ENCODE peak calls at places on chromosomes 1 and 21, in seven cellular contexts. M is HFFc6, H is heart left ventricle, U is neural progenitor cell, V is tibial artery, E is AG04449, Y is heart right ventricle. C is an unnamed sample.

GRCh38 chr1:50422946-50423669 is at the start of gene DMRTA2:
- DNase-seq in M (no peak), H (peak), U (peak), V (no peak), E (no peak), Y (no peak), C (no peak)

GRCh38 chr1:91166106-91166712 is 144.4 kb upstream of the ZNF644 start:
- DNase-seq in M (peak), H (no peak), U (peak), V (no peak), E (no peak), Y (peak), C (peak)

GRCh38 chr1:9466780-9467755 is 72.2 kb upstream of the SLC25A33 start:
- DNase-seq in M (no peak), H (no peak), U (no peak), V (no peak), E (no peak), Y (no peak), C (no peak)

GRCh38 chr1:945910-946565 is 13.0 kb downstream of the NOC2L start:
- DNase-seq in M (no peak), H (no peak), U (no peak), V (no peak), E (no peak), Y (no peak), C (no peak)

GRCh38 chr1:155052412-155053400 is 1.6 kb downstream of the ADAM15 start:
- DNase-seq in M (no peak), H (peak), U (peak), V (no peak), E (no peak), Y (peak), C (peak)

GRCh38 chr1:96409087-96409486 is 312.5 kb upstream of the PTBP2 start:
- DNase-seq in M (no peak), H (no peak), U (no peak), V (no peak), E (no peak), Y (peak), C (no peak)

GRCh38 chr1:64829411-64830033 is 84.6 kb downstream of the RAVER2 start:
- DNase-seq in M (no peak), H (no peak), U (peak), V (no peak), E (no peak), Y (no peak), C (no peak)

GRCh38 chr1:4581807-4582206 is 72.6 kb upstream of the AJAP1 start:
- DNase-seq in M (no peak), H (no peak), U (no peak), V (peak), E (no peak), Y (no peak), C (no peak)

GRCh38 chr1:4489486-4489885 is 164.9 kb upstream of the AJAP1 start:
- DNase-seq in M (no peak), H (no peak), U (no peak), V (no peak), E (no peak), Y (no peak), C (no peak)

GRCh38 chr1:215710340-215710971 is 143.4 kb downstream of the KCTD3 start:
- DNase-seq in M (peak), H (no peak), U (peak), V (no peak), E (no peak), Y (no peak), C (peak)

GRCh38 chr1:155069551-155070391 is 6.2 kb downstream of the EFNA4 start:
- DNase-seq in M (no peak), H (no peak), U (peak), V (no peak), E (no peak), Y (no peak), C (no peak)

GRCh38 chr1:86640161-86640560 is 64.2 kb upstream of the SH3GLB1 start:
- DNase-seq in M (no peak), H (no peak), U (no peak), V (no peak), E (no peak), Y (no peak), C (no peak)

GRCh38 chr1:143698016-143698415 is 273.8 kb downstream of the FAM72C start:
- DNase-seq in M (no peak), H (no peak), U (no peak), V (no peak), E (no peak), Y (peak), C (peak)

GRCh38 chr1:211356723-211357418 is 30.2 kb downstream of the TRAF5 start:
- DNase-seq in M (peak), H (no peak), U (no peak), V (no peak), E (no peak), Y (no peak), C (no peak)

GRCh38 chr1:247552231-247552630 is 3.3 kb downstream of the GCSAML start:
- DNase-seq in M (no peak), H (no peak), U (no peak), V (no peak), E (no peak), Y (no peak), C (no peak)

GRCh38 chr1:96845464-96845863 is 123.9 kb downstream of the PTBP2 start:
- DNase-seq in M (no peak), H (no peak), U (peak), V (no peak), E (no peak), Y (no peak), C (peak)

GRCh38 chr1:91846007-91846620 is 39.8 kb downstream of the TGFBR3 start:
- DNase-seq in M (peak), H (no peak), U (peak), V (no peak), E (no peak), Y (peak), C (no peak)

GRCh38 chr1:17919525-17920439 is 164.6 kb downstream of the ACTL8 start:
- DNase-seq in M (peak), H (no peak), U (peak), V (peak), E (no peak), Y (no peak), C (peak)

GRCh38 chr1:239125027-239125426 is 261.3 kb upstream of the CHRM3 start:
- DNase-seq in M (peak), H (no peak), U (no peak), V (no peak), E (no peak), Y (no peak), C (no peak)

GRCh38 chr1:27143408-27143807 is 11.5 kb downstream of the SLC9A1 start:
- DNase-seq in M (no peak), H (no peak), U (no peak), V (no peak), E (no peak), Y (no peak), C (no peak)

GRCh38 chr1:224333309-224333926 is 3.4 kb upstream of the NVL start:
- DNase-seq in M (peak), H (no peak), U (peak), V (no peak), E (no peak), Y (peak), C (peak)

GRCh38 chr1:15382601-15383518 is 26.8 kb upstream of the EFHD2 start:
- DNase-seq in M (no peak), H (no peak), U (no peak), V (no peak), E (no peak), Y (no peak), C (no peak)

GRCh38 chr1:159959451-159959850 is 5.4 kb upstream of the SLAMF9 start:
- DNase-seq in M (no peak), H (no peak), U (no peak), V (peak), E (no peak), Y (no peak), C (no peak)

GRCh38 chr1:112344754-112345423 is 51.1 kb upstream of the CTTNBP2NL start:
- DNase-seq in M (no peak), H (no peak), U (peak), V (no peak), E (no peak), Y (no peak), C (peak)

GRCh38 chr1:29355375-29355774 is 119.1 kb downstream of the PTPRU start:
- DNase-seq in M (no peak), H (no peak), U (no peak), V (no peak), E (no peak), Y (no peak), C (peak)

GRCh38 chr1:55214903-55215193 is 316 bp downstream of the USP24 start:
- DNase-seq in M (no peak), H (peak), U (peak), V (peak), E (no peak), Y (peak), C (no peak)

GRCh38 chr1:158933621-158934020 is 2.3 kb downstream of the PYHIN1 start:
- DNase-seq in M (no peak), H (no peak), U (no peak), V (no peak), E (no peak), Y (no peak), C (no peak)

GRCh38 chr1:212565571-212566305 is 42.8 kb upstream of the ATF3 start:
- DNase-seq in M (no peak), H (no peak), U (no peak), V (no peak), E (no peak), Y (no peak), C (no peak)

GRCh38 chr1:33177996-33178540 is 3.8 kb downstream of the TRIM62 start:
- DNase-seq in M (no peak), H (no peak), U (no peak), V (no peak), E (no peak), Y (no peak), C (no peak)

GRCh38 chr1:78622548-78622947 is 2.3 kb downstream of the IFI44L start:
- DNase-seq in M (no peak), H (no peak), U (no peak), V (no peak), E (no peak), Y (no peak), C (no peak)

GRCh38 chr21:44694776-44695175 is 2.2 kb upstream of the KRTAP10-12 start:
- DNase-seq in M (no peak), H (no peak), U (no peak), V (no peak), E (no peak), Y (no peak), C (no peak)

GRCh38 chr21:17461014-17461413 is 51.8 kb upstream of the CXADR start:
- DNase-seq in M (peak), H (no peak), U (no peak), V (peak), E (peak), Y (peak), C (no peak)

GRCh38 chr21:45235488-45235887 is 52.2 kb downstream of the POFUT2 start:
- DNase-seq in M (no peak), H (no peak), U (no peak), V (no peak), E (no peak), Y (no peak), C (no peak)

GRCh38 chr1:235423214-235423652 is 56.0 kb downstream of the TBCE start:
- DNase-seq in M (no peak), H (no peak), U (no peak), V (no peak), E (no peak), Y (no peak), C (peak)

DNA sequence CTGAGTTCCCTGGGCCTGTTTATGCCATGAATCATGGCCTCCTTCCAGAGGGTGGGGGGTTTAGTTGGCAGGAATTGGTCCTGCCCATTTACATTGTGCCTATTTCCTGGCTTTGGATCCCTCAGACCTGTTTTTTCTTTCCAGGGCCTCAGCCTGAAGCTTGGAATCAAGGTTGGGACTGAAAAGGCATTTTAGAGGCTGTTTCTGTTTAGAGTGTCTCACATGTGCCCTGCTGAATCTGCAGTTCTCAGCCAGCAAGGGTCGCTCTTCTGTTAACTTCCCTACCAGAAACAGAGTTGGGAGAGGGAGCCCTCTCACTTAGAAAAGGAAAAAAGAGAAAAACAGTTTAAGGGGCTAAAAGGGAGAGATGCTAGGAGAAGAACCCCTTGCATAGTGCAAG is 191.1 kb downstream of the PTPRC start:
- DNase-seq in M (peak), H (no peak), U (peak), V (no peak), E (no peak), Y (no peak), C (no peak)
- TF ChIP-seq CTCF in M (peak), H (no peak), U (peak), V (no peak), E (peak), Y (no peak), C (no peak)

GRCh38 chr1:93629101-93630059 is 52.3 kb downstream of the BCAR3 start:
- DNase-seq in M (peak), H (no peak), U (peak), V (no peak), E (no peak), Y (peak), C (peak)

GRCh38 chr1:93628682-93629081 is 53.0 kb downstream of the BCAR3 start:
- DNase-seq in M (no peak), H (no peak), U (no peak), V (no peak), E (no peak), Y (no peak), C (no peak)

GRCh38 chr1:93633313-93633712 is 48.3 kb downstream of the BCAR3 start:
- DNase-seq in M (no peak), H (no peak), U (no peak), V (no peak), E (no peak), Y (no peak), C (no peak)

GRCh38 chr1:93630168-93630567 is 51.5 kb downstream of the BCAR3 start:
- DNase-seq in M (no peak), H (no peak), U (no peak), V (no peak), E (no peak), Y (no peak), C (no peak)

DNA sequence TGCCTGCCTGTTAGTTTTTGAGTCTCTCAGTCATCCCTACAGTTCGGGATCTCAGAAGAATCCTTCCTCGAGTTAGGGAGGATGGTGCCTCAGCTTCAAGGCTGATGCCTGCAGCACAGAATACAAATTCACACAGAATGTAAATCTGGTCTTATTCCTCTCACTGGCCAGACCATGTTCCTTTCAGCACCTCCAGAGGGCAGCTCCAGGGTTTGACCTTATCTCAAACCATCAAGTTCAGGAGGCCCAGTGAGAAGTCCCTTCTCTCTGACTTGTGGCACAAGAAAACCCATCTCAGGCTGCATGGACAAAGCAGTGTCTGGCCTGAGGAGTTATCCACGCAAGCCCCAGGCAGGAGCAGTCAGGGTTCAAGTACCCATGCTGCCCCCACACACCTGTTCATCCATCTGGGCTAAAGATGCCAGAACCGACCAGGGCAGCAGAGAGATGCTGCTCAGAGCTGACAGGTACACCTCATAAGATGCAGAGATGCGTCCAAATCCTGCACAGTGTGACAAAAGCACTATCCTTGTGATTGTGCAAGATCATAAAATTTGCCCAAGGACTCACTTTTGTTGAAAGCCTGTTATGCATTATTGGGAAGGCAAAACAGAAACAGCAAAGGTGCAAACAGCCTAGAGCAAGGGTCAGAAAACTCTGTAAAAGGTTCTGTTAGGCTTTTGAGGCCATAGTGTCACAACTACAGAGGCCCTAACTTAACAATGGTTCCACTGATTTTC is 49.8 kb downstream of the BCAR3 start:
- DNase-seq in M (no peak), H (no peak), U (no peak), V (no peak), E (no peak), Y (no peak), C (no peak)
- TF ChIP-seq CTCF in M (peak), H (peak), U (peak), V (no peak), E (peak), Y (no peak), C (no peak)

GRCh38 chr1:227449051-227449450 is 114.3 kb upstream of the ZNF678 start:
- DNase-seq in M (peak), H (no peak), U (peak), V (no peak), E (no peak), Y (no peak), C (peak)
- TF ChIP-seq CTCF in M (peak), H (peak), U (peak), V (no peak), E (peak), Y (no peak), C (peak)

DNA sequence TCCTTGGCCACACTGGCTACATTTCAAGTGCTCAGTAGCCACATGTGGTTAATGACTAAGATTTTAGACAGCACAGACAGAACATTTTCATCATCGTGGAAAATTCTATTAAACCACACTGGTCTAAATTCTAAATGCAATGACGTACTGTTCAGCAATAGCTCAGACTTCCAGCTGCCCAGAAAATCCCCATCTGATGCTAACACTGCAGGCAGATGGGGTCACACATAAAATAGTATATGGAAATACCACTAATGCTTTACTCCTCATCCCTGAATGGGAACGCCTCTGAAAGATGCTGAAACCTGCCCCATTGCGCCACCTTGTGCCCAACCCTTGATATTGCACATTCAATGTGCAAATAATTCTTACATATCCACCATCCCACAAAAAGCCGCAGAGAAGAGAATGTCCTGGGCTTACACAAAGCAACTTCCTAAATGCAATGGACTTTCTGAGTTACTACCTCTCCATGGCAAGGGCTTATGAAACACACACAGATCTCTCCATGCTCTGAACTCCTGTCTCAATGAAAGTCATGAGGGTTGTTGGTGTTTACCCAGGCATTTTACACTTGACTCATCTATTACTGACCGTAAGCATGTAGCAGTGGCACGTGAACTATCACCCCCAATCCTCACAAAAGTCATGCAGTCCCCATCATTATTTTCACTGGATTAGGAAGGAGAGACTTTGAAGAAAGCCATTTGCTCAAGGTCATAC is 20.3 kb upstream of the SLC5A9 start:
- DNase-seq in M (peak), H (peak), U (peak), V (peak), E (peak), Y (peak), C (peak)
- TF ChIP-seq CTCF in M (peak), H (peak), U (peak), V (peak), E (peak), Y (peak), C (peak)

GRCh38 chr1:107139833-107140702 is 771 bp upstream of the NTNG1 start:
- DNase-seq in M (peak), H (peak), U (peak), V (peak), E (no peak), Y (no peak), C (peak)
- TF ChIP-seq CTCF in M (no peak), H (no peak), U (no peak), V (no peak), E (no peak), Y (no peak), C (no peak)